ENCODE peak calls at places on chromosome 10, in ten cellular contexts. One of them, this sample, is unnamed.

GRCh38 chr10:4688620-4689019 is 137.4 kb upstream of the AKR1E2 start:
- DNase-seq in astrocyte of the spinal cord: no peak
- DNase-seq in stimulated activated CD4-positive, alpha-beta T cell treated with anti-CD3 and anti-CD28 coated beads, Interleukin-2, amount 100 ng/mL, for 24 hours: no peak
- DNase-seq in activated CD8-positive, alpha-beta memory T cell treated with anti-CD3 and anti-CD28 coated beads, Interleukin-2, amount 50 U/mL, for 4 hours: no peak
- DNase-seq in Right ventricle myocardium inferior: no peak
- DNase-seq in Right ventricle myocardium superior: no peak
- DNase-seq in activated CD4-positive, alpha-beta T cell treated with anti-CD3 and anti-CD28 coated beads, Interleukin-2, amount 50 U/mL, for 24 hours: peak; percentile 19
- DNase-seq in non-pigmented ciliary epithelial cell: no peak
- DNase-seq in stimulated activated CD8-positive, alpha-beta memory T cell treated with anti-CD3 and anti-CD28 coated beads, Interleukin-7, amount 100 ng/mL, for 4 hours: no peak
- DNase-seq in WERI-Rb-1: peak; percentile 11
- DNase-seq in this sample: no peak

GRCh38 chr10:6044651-6045599 is 17.2 kb downstream of the IL2RA start:
- DNase-seq in astrocyte of the spinal cord: no peak
- DNase-seq in stimulated activated CD4-positive, alpha-beta T cell treated with anti-CD3 and anti-CD28 coated beads, Interleukin-2, amount 100 ng/mL, for 24 hours: peak; percentile 39
- DNase-seq in activated CD8-positive, alpha-beta memory T cell treated with anti-CD3 and anti-CD28 coated beads, Interleukin-2, amount 50 U/mL, for 4 hours: no peak
- DNase-seq in Right ventricle myocardium inferior: no peak
- DNase-seq in Right ventricle myocardium superior: no peak
- DNase-seq in activated CD4-positive, alpha-beta T cell treated with anti-CD3 and anti-CD28 coated beads, Interleukin-2, amount 50 U/mL, for 24 hours: no peak
- DNase-seq in non-pigmented ciliary epithelial cell: no peak
- DNase-seq in stimulated activated CD8-positive, alpha-beta memory T cell treated with anti-CD3 and anti-CD28 coated beads, Interleukin-7, amount 100 ng/mL, for 4 hours: no peak
- DNase-seq in WERI-Rb-1: no peak
- DNase-seq in this sample: no peak

GRCh38 chr10:16952010-16952550 is 134.9 kb upstream of the RSU1 start:
- DNase-seq in astrocyte of the spinal cord: peak; percentile 9
- DNase-seq in stimulated activated CD4-positive, alpha-beta T cell treated with anti-CD3 and anti-CD28 coated beads, Interleukin-2, amount 100 ng/mL, for 24 hours: no peak
- DNase-seq in activated CD8-positive, alpha-beta memory T cell treated with anti-CD3 and anti-CD28 coated beads, Interleukin-2, amount 50 U/mL, for 4 hours: no peak
- DNase-seq in Right ventricle myocardium inferior: no peak
- DNase-seq in Right ventricle myocardium superior: no peak
- DNase-seq in activated CD4-positive, alpha-beta T cell treated with anti-CD3 and anti-CD28 coated beads, Interleukin-2, amount 50 U/mL, for 24 hours: no peak
- DNase-seq in non-pigmented ciliary epithelial cell: no peak
- DNase-seq in stimulated activated CD8-positive, alpha-beta memory T cell treated with anti-CD3 and anti-CD28 coated beads, Interleukin-7, amount 100 ng/mL, for 4 hours: no peak
- DNase-seq in WERI-Rb-1: no peak
- DNase-seq in this sample: no peak

GRCh38 chr10:62048919-62049636 is 147.6 kb downstream of the ARID5B start:
- DNase-seq in astrocyte of the spinal cord: peak; percentile 95
- DNase-seq in stimulated activated CD4-positive, alpha-beta T cell treated with anti-CD3 and anti-CD28 coated beads, Interleukin-2, amount 100 ng/mL, for 24 hours: peak; percentile 88
- DNase-seq in activated CD8-positive, alpha-beta memory T cell treated with anti-CD3 and anti-CD28 coated beads, Interleukin-2, amount 50 U/mL, for 4 hours: peak; percentile 63
- DNase-seq in Right ventricle myocardium inferior: peak; percentile 84
- DNase-seq in Right ventricle myocardium superior: peak; percentile 87
- DNase-seq in activated CD4-positive, alpha-beta T cell treated with anti-CD3 and anti-CD28 coated beads, Interleukin-2, amount 50 U/mL, for 24 hours: peak; percentile 78
- DNase-seq in non-pigmented ciliary epithelial cell: peak; percentile 98
- DNase-seq in stimulated activated CD8-positive, alpha-beta memory T cell treated with anti-CD3 and anti-CD28 coated beads, Interleukin-7, amount 100 ng/mL, for 4 hours: peak; percentile 57
- DNase-seq in WERI-Rb-1: peak; percentile 62
- DNase-seq in this sample: peak; percentile 58

GRCh38 chr10:79342811-79343541 is 4.3 kb upstream of the PPIF start:
- DNase-seq in astrocyte of the spinal cord: no peak
- DNase-seq in stimulated activated CD4-positive, alpha-beta T cell treated with anti-CD3 and anti-CD28 coated beads, Interleukin-2, amount 100 ng/mL, for 24 hours: no peak
- DNase-seq in activated CD8-positive, alpha-beta memory T cell treated with anti-CD3 and anti-CD28 coated beads, Interleukin-2, amount 50 U/mL, for 4 hours: peak; percentile 8
- DNase-seq in Right ventricle myocardium inferior: no peak
- DNase-seq in Right ventricle myocardium superior: no peak
- DNase-seq in activated CD4-positive, alpha-beta T cell treated with anti-CD3 and anti-CD28 coated beads, Interleukin-2, amount 50 U/mL, for 24 hours: no peak
- DNase-seq in non-pigmented ciliary epithelial cell: no peak
- DNase-seq in stimulated activated CD8-positive, alpha-beta memory T cell treated with anti-CD3 and anti-CD28 coated beads, Interleukin-7, amount 100 ng/mL, for 4 hours: no peak
- DNase-seq in WERI-Rb-1: no peak
- DNase-seq in this sample: no peak

GRCh38 chr10:129035052-129035805 is 431.8 kb upstream of the MGMT start:
- DNase-seq in astrocyte of the spinal cord: no peak
- DNase-seq in stimulated activated CD4-positive, alpha-beta T cell treated with anti-CD3 and anti-CD28 coated beads, Interleukin-2, amount 100 ng/mL, for 24 hours: no peak
- DNase-seq in activated CD8-positive, alpha-beta memory T cell treated with anti-CD3 and anti-CD28 coated beads, Interleukin-2, amount 50 U/mL, for 4 hours: peak; percentile 30
- DNase-seq in Right ventricle myocardium inferior: no peak
- DNase-seq in Right ventricle myocardium superior: no peak
- DNase-seq in activated CD4-positive, alpha-beta T cell treated with anti-CD3 and anti-CD28 coated beads, Interleukin-2, amount 50 U/mL, for 24 hours: peak; percentile 13
- DNase-seq in non-pigmented ciliary epithelial cell: no peak
- DNase-seq in stimulated activated CD8-positive, alpha-beta memory T cell treated with anti-CD3 and anti-CD28 coated beads, Interleukin-7, amount 100 ng/mL, for 4 hours: peak; percentile 21
- DNase-seq in WERI-Rb-1: no peak
- DNase-seq in this sample: no peak

GRCh38 chr10:44939691-44940401 is 19.8 kb upstream of the RASSF4 start:
- DNase-seq in astrocyte of the spinal cord: no peak
- DNase-seq in stimulated activated CD4-positive, alpha-beta T cell treated with anti-CD3 and anti-CD28 coated beads, Interleukin-2, amount 100 ng/mL, for 24 hours: no peak
- DNase-seq in activated CD8-positive, alpha-beta memory T cell treated with anti-CD3 and anti-CD28 coated beads, Interleukin-2, amount 50 U/mL, for 4 hours: no peak
- DNase-seq in Right ventricle myocardium inferior: no peak
- DNase-seq in Right ventricle myocardium superior: no peak
- DNase-seq in activated CD4-positive, alpha-beta T cell treated with anti-CD3 and anti-CD28 coated beads, Interleukin-2, amount 50 U/mL, for 24 hours: no peak
- DNase-seq in non-pigmented ciliary epithelial cell: no peak
- DNase-seq in stimulated activated CD8-positive, alpha-beta memory T cell treated with anti-CD3 and anti-CD28 coated beads, Interleukin-7, amount 100 ng/mL, for 4 hours: no peak
- DNase-seq in WERI-Rb-1: no peak
- DNase-seq in this sample: no peak

GRCh38 chr10:9285698-9286097 is 1231.2 kb downstream of the GATA3 start:
- DNase-seq in astrocyte of the spinal cord: no peak
- DNase-seq in stimulated activated CD4-positive, alpha-beta T cell treated with anti-CD3 and anti-CD28 coated beads, Interleukin-2, amount 100 ng/mL, for 24 hours: no peak
- DNase-seq in activated CD8-positive, alpha-beta memory T cell treated with anti-CD3 and anti-CD28 coated beads, Interleukin-2, amount 50 U/mL, for 4 hours: no peak
- DNase-seq in Right ventricle myocardium inferior: no peak
- DNase-seq in Right ventricle myocardium superior: no peak
- DNase-seq in activated CD4-positive, alpha-beta T cell treated with anti-CD3 and anti-CD28 coated beads, Interleukin-2, amount 50 U/mL, for 24 hours: no peak
- DNase-seq in non-pigmented ciliary epithelial cell: no peak
- DNase-seq in stimulated activated CD8-positive, alpha-beta memory T cell treated with anti-CD3 and anti-CD28 coated beads, Interleukin-7, amount 100 ng/mL, for 4 hours: no peak
- DNase-seq in WERI-Rb-1: no peak
- DNase-seq in this sample: no peak

GRCh38 chr10:30893208-30893607 is 138.5 kb downstream of the ZNF438 start:
- DNase-seq in astrocyte of the spinal cord: no peak
- DNase-seq in stimulated activated CD4-positive, alpha-beta T cell treated with anti-CD3 and anti-CD28 coated beads, Interleukin-2, amount 100 ng/mL, for 24 hours: no peak
- DNase-seq in activated CD8-positive, alpha-beta memory T cell treated with anti-CD3 and anti-CD28 coated beads, Interleukin-2, amount 50 U/mL, for 4 hours: no peak
- DNase-seq in Right ventricle myocardium inferior: no peak
- DNase-seq in Right ventricle myocardium superior: no peak
- DNase-seq in activated CD4-positive, alpha-beta T cell treated with anti-CD3 and anti-CD28 coated beads, Interleukin-2, amount 50 U/mL, for 24 hours: no peak
- DNase-seq in non-pigmented ciliary epithelial cell: no peak
- DNase-seq in stimulated activated CD8-positive, alpha-beta memory T cell treated with anti-CD3 and anti-CD28 coated beads, Interleukin-7, amount 100 ng/mL, for 4 hours: no peak
- DNase-seq in WERI-Rb-1: no peak
- DNase-seq in this sample: no peak

GRCh38 chr10:32412499-32412853 is 33.5 kb upstream of the CCDC7 start:
- DNase-seq in astrocyte of the spinal cord: peak; percentile 44
- DNase-seq in stimulated activated CD4-positive, alpha-beta T cell treated with anti-CD3 and anti-CD28 coated beads, Interleukin-2, amount 100 ng/mL, for 24 hours: no peak
- DNase-seq in activated CD8-positive, alpha-beta memory T cell treated with anti-CD3 and anti-CD28 coated beads, Interleukin-2, amount 50 U/mL, for 4 hours: no peak
- DNase-seq in Right ventricle myocardium inferior: no peak
- DNase-seq in Right ventricle myocardium superior: no peak
- DNase-seq in activated CD4-positive, alpha-beta T cell treated with anti-CD3 and anti-CD28 coated beads, Interleukin-2, amount 50 U/mL, for 24 hours: no peak
- DNase-seq in non-pigmented ciliary epithelial cell: peak; percentile 35
- DNase-seq in stimulated activated CD8-positive, alpha-beta memory T cell treated with anti-CD3 and anti-CD28 coated beads, Interleukin-7, amount 100 ng/mL, for 4 hours: no peak
- DNase-seq in WERI-Rb-1: no peak
- DNase-seq in this sample: no peak

GRCh38 chr10:35058134-35058533 is 32.0 kb downstream of the CUL2 start:
- DNase-seq in astrocyte of the spinal cord: peak; percentile 93
- DNase-seq in stimulated activated CD4-positive, alpha-beta T cell treated with anti-CD3 and anti-CD28 coated beads, Interleukin-2, amount 100 ng/mL, for 24 hours: no peak
- DNase-seq in activated CD8-positive, alpha-beta memory T cell treated with anti-CD3 and anti-CD28 coated beads, Interleukin-2, amount 50 U/mL, for 4 hours: no peak
- DNase-seq in Right ventricle myocardium inferior: no peak
- DNase-seq in Right ventricle myocardium superior: no peak
- DNase-seq in activated CD4-positive, alpha-beta T cell treated with anti-CD3 and anti-CD28 coated beads, Interleukin-2, amount 50 U/mL, for 24 hours: no peak
- DNase-seq in non-pigmented ciliary epithelial cell: peak; percentile 78
- DNase-seq in stimulated activated CD8-positive, alpha-beta memory T cell treated with anti-CD3 and anti-CD28 coated beads, Interleukin-7, amount 100 ng/mL, for 4 hours: no peak
- DNase-seq in WERI-Rb-1: no peak
- DNase-seq in this sample: no peak

GRCh38 chr10:93150990-93151547 is 77.4 kb downstream of the CYP26A1 start:
- DNase-seq in astrocyte of the spinal cord: no peak
- DNase-seq in stimulated activated CD4-positive, alpha-beta T cell treated with anti-CD3 and anti-CD28 coated beads, Interleukin-2, amount 100 ng/mL, for 24 hours: no peak
- DNase-seq in activated CD8-positive, alpha-beta memory T cell treated with anti-CD3 and anti-CD28 coated beads, Interleukin-2, amount 50 U/mL, for 4 hours: no peak
- DNase-seq in Right ventricle myocardium inferior: no peak
- DNase-seq in Right ventricle myocardium superior: no peak
- DNase-seq in activated CD4-positive, alpha-beta T cell treated with anti-CD3 and anti-CD28 coated beads, Interleukin-2, amount 50 U/mL, for 24 hours: no peak
- DNase-seq in non-pigmented ciliary epithelial cell: no peak
- DNase-seq in stimulated activated CD8-positive, alpha-beta memory T cell treated with anti-CD3 and anti-CD28 coated beads, Interleukin-7, amount 100 ng/mL, for 4 hours: no peak
- DNase-seq in WERI-Rb-1: no peak
- DNase-seq in this sample: no peak

GRCh38 chr10:112215342-112215774 is 31.8 kb upstream of the GPAM start:
- DNase-seq in astrocyte of the spinal cord: no peak
- DNase-seq in stimulated activated CD4-positive, alpha-beta T cell treated with anti-CD3 and anti-CD28 coated beads, Interleukin-2, amount 100 ng/mL, for 24 hours: no peak
- DNase-seq in activated CD8-positive, alpha-beta memory T cell treated with anti-CD3 and anti-CD28 coated beads, Interleukin-2, amount 50 U/mL, for 4 hours: no peak
- DNase-seq in Right ventricle myocardium inferior: no peak
- DNase-seq in Right ventricle myocardium superior: no peak
- DNase-seq in activated CD4-positive, alpha-beta T cell treated with anti-CD3 and anti-CD28 coated beads, Interleukin-2, amount 50 U/mL, for 24 hours: no peak
- DNase-seq in non-pigmented ciliary epithelial cell: no peak
- DNase-seq in stimulated activated CD8-positive, alpha-beta memory T cell treated with anti-CD3 and anti-CD28 coated beads, Interleukin-7, amount 100 ng/mL, for 4 hours: no peak
- DNase-seq in WERI-Rb-1: no peak
- DNase-seq in this sample: no peak

GRCh38 chr10:110488124-110488681 is 9.5 kb upstream of the DUSP5 start:
- DNase-seq in astrocyte of the spinal cord: peak; percentile 44
- DNase-seq in stimulated activated CD4-positive, alpha-beta T cell treated with anti-CD3 and anti-CD28 coated beads, Interleukin-2, amount 100 ng/mL, for 24 hours: no peak
- DNase-seq in activated CD8-positive, alpha-beta memory T cell treated with anti-CD3 and anti-CD28 coated beads, Interleukin-2, amount 50 U/mL, for 4 hours: no peak
- DNase-seq in Right ventricle myocardium inferior: no peak
- DNase-seq in Right ventricle myocardium superior: no peak
- DNase-seq in activated CD4-positive, alpha-beta T cell treated with anti-CD3 and anti-CD28 coated beads, Interleukin-2, amount 50 U/mL, for 24 hours: no peak
- DNase-seq in non-pigmented ciliary epithelial cell: no peak
- DNase-seq in stimulated activated CD8-positive, alpha-beta memory T cell treated with anti-CD3 and anti-CD28 coated beads, Interleukin-7, amount 100 ng/mL, for 4 hours: no peak
- DNase-seq in WERI-Rb-1: no peak
- DNase-seq in this sample: no peak

GRCh38 chr10:71274901-71275796 is 43.9 kb upstream of the SLC29A3 start:
- DNase-seq in astrocyte of the spinal cord: peak; percentile 59
- DNase-seq in stimulated activated CD4-positive, alpha-beta T cell treated with anti-CD3 and anti-CD28 coated beads, Interleukin-2, amount 100 ng/mL, for 24 hours: no peak
- DNase-seq in activated CD8-positive, alpha-beta memory T cell treated with anti-CD3 and anti-CD28 coated beads, Interleukin-2, amount 50 U/mL, for 4 hours: no peak
- DNase-seq in Right ventricle myocardium inferior: peak; percentile 56
- DNase-seq in Right ventricle myocardium superior: no peak
- DNase-seq in activated CD4-positive, alpha-beta T cell treated with anti-CD3 and anti-CD28 coated beads, Interleukin-2, amount 50 U/mL, for 24 hours: no peak
- DNase-seq in non-pigmented ciliary epithelial cell: no peak
- DNase-seq in stimulated activated CD8-positive, alpha-beta memory T cell treated with anti-CD3 and anti-CD28 coated beads, Interleukin-7, amount 100 ng/mL, for 4 hours: no peak
- DNase-seq in WERI-Rb-1: no peak
- DNase-seq in this sample: no peak

GRCh38 chr10:67520924-67521520 is 175.0 kb downstream of the CTNNA3 start:
- DNase-seq in astrocyte of the spinal cord: peak; percentile 55
- DNase-seq in stimulated activated CD4-positive, alpha-beta T cell treated with anti-CD3 and anti-CD28 coated beads, Interleukin-2, amount 100 ng/mL, for 24 hours: peak; percentile 24
- DNase-seq in activated CD8-positive, alpha-beta memory T cell treated with anti-CD3 and anti-CD28 coated beads, Interleukin-2, amount 50 U/mL, for 4 hours: peak; percentile 15
- DNase-seq in Right ventricle myocardium inferior: no peak
- DNase-seq in Right ventricle myocardium superior: no peak
- DNase-seq in activated CD4-positive, alpha-beta T cell treated with anti-CD3 and anti-CD28 coated beads, Interleukin-2, amount 50 U/mL, for 24 hours: peak; percentile 19
- DNase-seq in non-pigmented ciliary epithelial cell: peak; percentile 9
- DNase-seq in stimulated activated CD8-positive, alpha-beta memory T cell treated with anti-CD3 and anti-CD28 coated beads, Interleukin-7, amount 100 ng/mL, for 4 hours: no peak
- DNase-seq in WERI-Rb-1: peak; percentile 31
- DNase-seq in this sample: no peak

GRCh38 chr10:89426230-89426868 is 12.0 kb downstream of the IFIT5 start:
- DNase-seq in astrocyte of the spinal cord: peak; percentile 85
- DNase-seq in stimulated activated CD4-positive, alpha-beta T cell treated with anti-CD3 and anti-CD28 coated beads, Interleukin-2, amount 100 ng/mL, for 24 hours: no peak
- DNase-seq in activated CD8-positive, alpha-beta memory T cell treated with anti-CD3 and anti-CD28 coated beads, Interleukin-2, amount 50 U/mL, for 4 hours: no peak
- DNase-seq in Right ventricle myocardium inferior: no peak
- DNase-seq in Right ventricle myocardium superior: no peak
- DNase-seq in activated CD4-positive, alpha-beta T cell treated with anti-CD3 and anti-CD28 coated beads, Interleukin-2, amount 50 U/mL, for 24 hours: no peak
- DNase-seq in non-pigmented ciliary epithelial cell: peak; percentile 45
- DNase-seq in stimulated activated CD8-positive, alpha-beta memory T cell treated with anti-CD3 and anti-CD28 coated beads, Interleukin-7, amount 100 ng/mL, for 4 hours: no peak
- DNase-seq in WERI-Rb-1: no peak
- DNase-seq in this sample: no peak

GRCh38 chr10:59244871-59245270 is 68.4 kb downstream of the PHYHIPL start:
- DNase-seq in astrocyte of the spinal cord: no peak
- DNase-seq in stimulated activated CD4-positive, alpha-beta T cell treated with anti-CD3 and anti-CD28 coated beads, Interleukin-2, amount 100 ng/mL, for 24 hours: no peak
- DNase-seq in activated CD8-positive, alpha-beta memory T cell treated with anti-CD3 and anti-CD28 coated beads, Interleukin-2, amount 50 U/mL, for 4 hours: no peak
- DNase-seq in Right ventricle myocardium inferior: no peak
- DNase-seq in Right ventricle myocardium superior: no peak
- DNase-seq in activated CD4-positive, alpha-beta T cell treated with anti-CD3 and anti-CD28 coated beads, Interleukin-2, amount 50 U/mL, for 24 hours: no peak
- DNase-seq in non-pigmented ciliary epithelial cell: no peak
- DNase-seq in stimulated activated CD8-positive, alpha-beta memory T cell treated with anti-CD3 and anti-CD28 coated beads, Interleukin-7, amount 100 ng/mL, for 4 hours: no peak
- DNase-seq in WERI-Rb-1: no peak
- DNase-seq in this sample: no peak

GRCh38 chr10:1347962-1348772 is 292.0 kb downstream of the WDR37 start:
- DNase-seq in astrocyte of the spinal cord: no peak
- DNase-seq in stimulated activated CD4-positive, alpha-beta T cell treated with anti-CD3 and anti-CD28 coated beads, Interleukin-2, amount 100 ng/mL, for 24 hours: no peak
- DNase-seq in activated CD8-positive, alpha-beta memory T cell treated with anti-CD3 and anti-CD28 coated beads, Interleukin-2, amount 50 U/mL, for 4 hours: no peak
- DNase-seq in Right ventricle myocardium inferior: no peak
- DNase-seq in Right ventricle myocardium superior: no peak
- DNase-seq in activated CD4-positive, alpha-beta T cell treated with anti-CD3 and anti-CD28 coated beads, Interleukin-2, amount 50 U/mL, for 24 hours: no peak
- DNase-seq in non-pigmented ciliary epithelial cell: no peak
- DNase-seq in stimulated activated CD8-positive, alpha-beta memory T cell treated with anti-CD3 and anti-CD28 coated beads, Interleukin-7, amount 100 ng/mL, for 4 hours: no peak
- DNase-seq in WERI-Rb-1: no peak
- DNase-seq in this sample: no peak

GRCh38 chr10:63919576-63920279 is 398.5 kb downstream of the REEP3 start:
- DNase-seq in astrocyte of the spinal cord: no peak
- DNase-seq in stimulated activated CD4-positive, alpha-beta T cell treated with anti-CD3 and anti-CD28 coated beads, Interleukin-2, amount 100 ng/mL, for 24 hours: no peak
- DNase-seq in activated CD8-positive, alpha-beta memory T cell treated with anti-CD3 and anti-CD28 coated beads, Interleukin-2, amount 50 U/mL, for 4 hours: no peak
- DNase-seq in Right ventricle myocardium inferior: peak; percentile 49
- DNase-seq in Right ventricle myocardium superior: no peak
- DNase-seq in activated CD4-positive, alpha-beta T cell treated with anti-CD3 and anti-CD28 coated beads, Interleukin-2, amount 50 U/mL, for 24 hours: no peak
- DNase-seq in non-pigmented ciliary epithelial cell: no peak
- DNase-seq in stimulated activated CD8-positive, alpha-beta memory T cell treated with anti-CD3 and anti-CD28 coated beads, Interleukin-7, amount 100 ng/mL, for 4 hours: no peak
- DNase-seq in WERI-Rb-1: peak; percentile 31
- DNase-seq in this sample: no peak

GRCh38 chr10:18879284-18879683 is 169.3 kb upstream of the MALRD1 start:
- DNase-seq in astrocyte of the spinal cord: no peak
- DNase-seq in stimulated activated CD4-positive, alpha-beta T cell treated with anti-CD3 and anti-CD28 coated beads, Interleukin-2, amount 100 ng/mL, for 24 hours: no peak
- DNase-seq in activated CD8-positive, alpha-beta memory T cell treated with anti-CD3 and anti-CD28 coated beads, Interleukin-2, amount 50 U/mL, for 4 hours: no peak
- DNase-seq in Right ventricle myocardium inferior: no peak
- DNase-seq in Right ventricle myocardium superior: no peak
- DNase-seq in activated CD4-positive, alpha-beta T cell treated with anti-CD3 and anti-CD28 coated beads, Interleukin-2, amount 50 U/mL, for 24 hours: no peak
- DNase-seq in non-pigmented ciliary epithelial cell: no peak
- DNase-seq in stimulated activated CD8-positive, alpha-beta memory T cell treated with anti-CD3 and anti-CD28 coated beads, Interleukin-7, amount 100 ng/mL, for 4 hours: no peak
- DNase-seq in WERI-Rb-1: no peak
- DNase-seq in this sample: no peak

GRCh38 chr10:98971464-98971863 is 264.2 kb downstream of the HPSE2 start:
- DNase-seq in astrocyte of the spinal cord: no peak
- DNase-seq in stimulated activated CD4-positive, alpha-beta T cell treated with anti-CD3 and anti-CD28 coated beads, Interleukin-2, amount 100 ng/mL, for 24 hours: no peak
- DNase-seq in activated CD8-positive, alpha-beta memory T cell treated with anti-CD3 and anti-CD28 coated beads, Interleukin-2, amount 50 U/mL, for 4 hours: no peak
- DNase-seq in Right ventricle myocardium inferior: no peak
- DNase-seq in Right ventricle myocardium superior: no peak
- DNase-seq in activated CD4-positive, alpha-beta T cell treated with anti-CD3 and anti-CD28 coated beads, Interleukin-2, amount 50 U/mL, for 24 hours: no peak
- DNase-seq in non-pigmented ciliary epithelial cell: no peak
- DNase-seq in stimulated activated CD8-positive, alpha-beta memory T cell treated with anti-CD3 and anti-CD28 coated beads, Interleukin-7, amount 100 ng/mL, for 4 hours: no peak
- DNase-seq in WERI-Rb-1: no peak
- DNase-seq in this sample: no peak

GRCh38 chr10:123269017-123269552 is 114.9 kb downstream of the BUB3 start:
- DNase-seq in astrocyte of the spinal cord: no peak
- DNase-seq in stimulated activated CD4-positive, alpha-beta T cell treated with anti-CD3 and anti-CD28 coated beads, Interleukin-2, amount 100 ng/mL, for 24 hours: no peak
- DNase-seq in activated CD8-positive, alpha-beta memory T cell treated with anti-CD3 and anti-CD28 coated beads, Interleukin-2, amount 50 U/mL, for 4 hours: no peak
- DNase-seq in Right ventricle myocardium inferior: no peak
- DNase-seq in Right ventricle myocardium superior: no peak
- DNase-seq in activated CD4-positive, alpha-beta T cell treated with anti-CD3 and anti-CD28 coated beads, Interleukin-2, amount 50 U/mL, for 24 hours: no peak
- DNase-seq in non-pigmented ciliary epithelial cell: no peak
- DNase-seq in stimulated activated CD8-positive, alpha-beta memory T cell treated with anti-CD3 and anti-CD28 coated beads, Interleukin-7, amount 100 ng/mL, for 4 hours: no peak
- DNase-seq in WERI-Rb-1: no peak
- DNase-seq in this sample: no peak

GRCh38 chr10:35797187-35797586 is 155.1 kb upstream of the FZD8 start:
- DNase-seq in astrocyte of the spinal cord: peak; percentile 67
- DNase-seq in stimulated activated CD4-positive, alpha-beta T cell treated with anti-CD3 and anti-CD28 coated beads, Interleukin-2, amount 100 ng/mL, for 24 hours: no peak
- DNase-seq in activated CD8-positive, alpha-beta memory T cell treated with anti-CD3 and anti-CD28 coated beads, Interleukin-2, amount 50 U/mL, for 4 hours: no peak
- DNase-seq in Right ventricle myocardium inferior: no peak
- DNase-seq in Right ventricle myocardium superior: no peak
- DNase-seq in activated CD4-positive, alpha-beta T cell treated with anti-CD3 and anti-CD28 coated beads, Interleukin-2, amount 50 U/mL, for 24 hours: no peak
- DNase-seq in non-pigmented ciliary epithelial cell: no peak
- DNase-seq in stimulated activated CD8-positive, alpha-beta memory T cell treated with anti-CD3 and anti-CD28 coated beads, Interleukin-7, amount 100 ng/mL, for 4 hours: no peak
- DNase-seq in WERI-Rb-1: no peak
- DNase-seq in this sample: no peak

GRCh38 chr10:124705817-124706461 is 38.2 kb downstream of the FAM53B start:
- DNase-seq in astrocyte of the spinal cord: no peak
- DNase-seq in stimulated activated CD4-positive, alpha-beta T cell treated with anti-CD3 and anti-CD28 coated beads, Interleukin-2, amount 100 ng/mL, for 24 hours: no peak
- DNase-seq in activated CD8-positive, alpha-beta memory T cell treated with anti-CD3 and anti-CD28 coated beads, Interleukin-2, amount 50 U/mL, for 4 hours: no peak
- DNase-seq in Right ventricle myocardium inferior: peak; percentile 14
- DNase-seq in Right ventricle myocardium superior: no peak
- DNase-seq in activated CD4-positive, alpha-beta T cell treated with anti-CD3 and anti-CD28 coated beads, Interleukin-2, amount 50 U/mL, for 24 hours: no peak
- DNase-seq in non-pigmented ciliary epithelial cell: no peak
- DNase-seq in stimulated activated CD8-positive, alpha-beta memory T cell treated with anti-CD3 and anti-CD28 coated beads, Interleukin-7, amount 100 ng/mL, for 4 hours: no peak
- DNase-seq in WERI-Rb-1: no peak
- DNase-seq in this sample: no peak

GRCh38 chr10:62554632-62555199 is 180.5 kb downstream of the ZNF365 start:
- DNase-seq in astrocyte of the spinal cord: peak; percentile 56
- DNase-seq in stimulated activated CD4-positive, alpha-beta T cell treated with anti-CD3 and anti-CD28 coated beads, Interleukin-2, amount 100 ng/mL, for 24 hours: peak; percentile 20
- DNase-seq in activated CD8-positive, alpha-beta memory T cell treated with anti-CD3 and anti-CD28 coated beads, Interleukin-2, amount 50 U/mL, for 4 hours: no peak
- DNase-seq in Right ventricle myocardium inferior: no peak
- DNase-seq in Right ventricle myocardium superior: no peak
- DNase-seq in activated CD4-positive, alpha-beta T cell treated with anti-CD3 and anti-CD28 coated beads, Interleukin-2, amount 50 U/mL, for 24 hours: peak; percentile 4
- DNase-seq in non-pigmented ciliary epithelial cell: no peak
- DNase-seq in stimulated activated CD8-positive, alpha-beta memory T cell treated with anti-CD3 and anti-CD28 coated beads, Interleukin-7, amount 100 ng/mL, for 4 hours: no peak
- DNase-seq in WERI-Rb-1: peak; percentile 50
- DNase-seq in this sample: peak; percentile 25

GRCh38 chr10:72503241-72503640 is 122.6 kb downstream of the MICU1 start:
- DNase-seq in astrocyte of the spinal cord: peak; percentile 9
- DNase-seq in stimulated activated CD4-positive, alpha-beta T cell treated with anti-CD3 and anti-CD28 coated beads, Interleukin-2, amount 100 ng/mL, for 24 hours: no peak
- DNase-seq in activated CD8-positive, alpha-beta memory T cell treated with anti-CD3 and anti-CD28 coated beads, Interleukin-2, amount 50 U/mL, for 4 hours: no peak
- DNase-seq in Right ventricle myocardium inferior: no peak
- DNase-seq in Right ventricle myocardium superior: no peak
- DNase-seq in activated CD4-positive, alpha-beta T cell treated with anti-CD3 and anti-CD28 coated beads, Interleukin-2, amount 50 U/mL, for 24 hours: no peak
- DNase-seq in non-pigmented ciliary epithelial cell: no peak
- DNase-seq in stimulated activated CD8-positive, alpha-beta memory T cell treated with anti-CD3 and anti-CD28 coated beads, Interleukin-7, amount 100 ng/mL, for 4 hours: no peak
- DNase-seq in WERI-Rb-1: no peak
- DNase-seq in this sample: no peak

This sample was measured in glutamatergic neuron.